ENCODE peak calls at places on chromosome 9, in four cellular contexts. C, V, E and F are unnamed samples. For H3K4me1, the result is how much of the 10 kb centered on the place peaks cover.

GRCh38 chr9:36092509-36093215 is 43.9 kb upstream of the GLIPR2 start:
- DNase-seq in V (no peak), C (no peak), E (no peak), F (no peak)

GRCh38 chr9:5442400-5443011 is 4.8 kb upstream of the PLGRKT start:
- DNase-seq in E (peak), C (peak), V (no peak), F (peak)

GRCh38 chr9:79387091-79387490 is 184.7 kb upstream of the TLE4 start:
- DNase-seq in E (no peak), V (no peak), C (peak), F (no peak)

GRCh38 chr9:935348-935965 is 41.0 kb upstream of the DMRT3 start:
- DNase-seq in V (no peak), E (no peak), C (peak), F (peak)

GRCh38 chr9:98410185-98410697 is 154.8 kb upstream of the TBC1D2 start:
- DNase-seq in V (peak), E (peak), C (peak), F (peak)

GRCh38 chr9:68715181-68715456 is 10.1 kb downstream of the PIP5K1B start:
- DNase-seq in C (no peak), V (no peak), E (no peak), F (no peak)

GRCh38 chr9:100131875-100132430 is 32.9 kb downstream of the INVS start:
- DNase-seq in E (no peak), V (no peak), C (no peak), F (no peak)

GRCh38 chr9:117224676-117225075 is 190.2 kb downstream of the ASTN2 start:
- DNase-seq in V (peak), E (no peak), C (no peak), F (no peak)

GRCh38 chr9:133275105-133276000 is at the start of gene ABO:
- DNase-seq in E (no peak), C (no peak), V (no peak), F (no peak)

GRCh38 chr9:36150529-36151305 is 14.2 kb downstream of the GLIPR2 start:
- DNase-seq in E (no peak), V (no peak), C (peak), F (no peak)

GRCh38 chr9:109251776-109252106 is 69.1 kb downstream of the EPB41L4B start:
- DNase-seq in V (no peak), C (no peak), E (no peak), F (no peak)

GRCh38 chr9:116632990-116633441 is 54.1 kb upstream of the TRIM32 start:
- DNase-seq in V (no peak), E (no peak), C (peak), F (no peak)

GRCh38 chr9:133304477-133305377 is 29.7 kb upstream of the ABO start:
- DNase-seq in V (no peak), C (no peak), E (no peak), F (no peak)

GRCh38 chr9:14535161-14535930 is 157.9 kb downstream of the ZDHHC21 start:
- DNase-seq in C (no peak), V (no peak), E (no peak), F (no peak)

GRCh38 chr9:129555512-129556203 is 65.2 kb downstream of the C9orf50 start:
- DNase-seq in C (peak), E (no peak), V (no peak), F (no peak)

DNA sequence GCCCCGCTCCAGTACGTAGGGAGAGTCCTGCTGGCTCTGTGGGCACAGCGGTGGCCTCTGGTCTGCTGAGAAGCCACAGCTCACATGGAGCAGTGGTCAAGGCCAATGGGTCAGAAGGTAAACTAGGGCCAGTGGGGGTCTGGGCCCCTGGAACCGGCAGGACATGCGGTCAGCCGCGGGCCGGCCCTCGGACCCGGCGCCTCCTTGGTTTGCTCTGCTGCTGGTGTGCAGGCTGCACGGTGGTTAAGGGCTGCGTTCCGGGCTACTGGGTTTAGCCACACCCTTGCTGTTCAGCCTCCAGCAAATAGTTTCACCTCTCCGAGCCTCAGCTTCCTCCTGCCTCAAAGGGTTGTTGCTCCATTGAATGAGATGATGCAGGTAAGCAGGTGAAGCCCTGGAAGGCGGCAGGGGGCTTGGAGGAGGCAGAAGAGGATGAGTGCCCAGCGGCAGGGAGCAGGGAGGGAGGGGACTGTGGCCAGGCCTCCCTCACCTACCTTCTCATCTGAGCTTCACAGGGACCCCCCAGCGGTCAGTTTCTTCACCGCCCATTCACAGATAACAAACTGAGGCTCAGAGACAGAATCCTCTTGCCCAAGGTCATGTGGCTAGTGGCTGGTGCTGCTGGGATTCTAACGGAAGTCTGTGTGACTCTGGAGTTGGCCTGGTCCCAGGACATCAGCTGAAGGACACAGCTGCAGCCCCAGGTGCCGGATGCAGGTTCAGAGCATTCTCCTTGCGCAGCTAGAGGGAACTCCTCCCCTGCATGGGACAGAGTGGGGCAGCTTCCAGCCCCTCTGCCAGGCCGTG is 3.7 kb upstream of the COL5A1 start:
- DNase-seq in E (no peak), V (no peak), C (no peak), F (peak)
- H2BK120ac ChIP-seq in E (no peak), V (no peak), C (peak), F (peak)

DNA sequence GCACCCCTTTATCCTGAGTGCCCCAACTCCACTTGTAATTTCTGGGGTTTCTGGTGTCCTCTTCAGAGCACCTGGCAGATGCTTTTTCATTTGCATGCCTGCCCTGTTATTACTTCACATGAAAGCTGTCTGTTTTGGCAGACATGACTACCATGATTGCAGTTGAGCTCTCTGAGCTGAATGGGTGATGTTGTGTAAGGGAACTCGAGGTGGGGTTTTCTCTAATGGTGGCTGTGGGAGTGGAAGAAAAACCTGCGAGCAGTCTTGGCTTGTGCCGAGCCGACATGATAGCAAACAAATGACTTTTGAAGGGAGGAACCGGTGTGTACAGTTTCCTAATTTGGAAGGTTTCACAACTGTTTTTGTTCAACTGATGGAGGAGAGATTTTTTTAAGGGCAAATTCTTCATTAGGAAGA is 196.2 kb downstream of the AOPEP start:
- DNase-seq in V (no peak), E (no peak), C (peak), F (no peak)
- H3K4me1 ChIP-seq in V (under half), E (under half), C (under half), F (half or more)

DNA sequence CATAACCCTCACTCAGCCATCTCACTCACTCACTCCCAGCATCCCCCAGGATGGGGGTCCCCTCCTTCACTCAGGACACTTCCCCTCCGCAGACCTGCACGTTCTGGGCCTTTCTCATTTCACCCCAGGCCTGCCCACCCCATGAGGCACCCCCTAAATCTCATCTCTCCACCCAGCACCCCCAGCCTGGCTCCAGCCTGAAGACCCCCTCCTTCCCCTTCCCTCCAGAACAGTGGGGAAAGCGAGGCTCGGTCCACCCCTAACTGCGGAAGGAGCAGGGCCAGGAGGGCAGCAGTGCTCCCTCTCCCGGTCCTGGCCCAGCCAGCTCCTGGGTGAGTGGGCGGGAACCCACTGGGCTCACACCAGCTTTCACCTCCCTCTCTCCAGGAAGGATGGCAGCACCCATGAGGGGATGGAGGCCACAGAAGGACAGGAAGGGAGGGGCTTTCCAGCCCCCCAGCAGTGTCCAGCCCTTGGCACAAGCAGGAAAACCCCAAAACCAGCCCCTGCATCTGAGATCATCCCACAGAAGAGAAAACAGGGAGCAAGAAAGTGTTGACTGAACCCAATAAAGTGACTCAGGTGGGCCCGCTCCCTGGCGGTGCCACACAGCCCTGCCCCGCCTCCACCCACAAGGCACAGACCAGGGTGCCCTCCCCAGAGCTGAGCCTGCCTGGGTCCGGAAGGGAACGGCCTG is 55.0 kb downstream of the LRSAM1 start:
- DNase-seq in V (no peak), C (no peak), E (no peak), F (no peak)
- H2BK120ac ChIP-seq in V (no peak), C (no peak), E (no peak), F (no peak)

GRCh38 chr9:34459941-34460340 is 1.3 kb downstream of the DNAI1 start:
- DNase-seq in E (no peak), V (no peak), C (peak), F (no peak)

GRCh38 chr9:34463098-34463900 is 4.7 kb downstream of the DNAI1 start:
- DNase-seq in C (peak), V (no peak), E (no peak), F (no peak)

GRCh38 chr9:34465468-34465867 is 6.9 kb downstream of the DNAI1 start:
- DNase-seq in C (no peak), E (no peak), V (no peak), F (no peak)

GRCh38 chr9:34463901-34464232 is 5.3 kb downstream of the DNAI1 start:
- DNase-seq in C (no peak), E (no peak), V (no peak), F (no peak)

GRCh38 chr9:34464571-34464970 is 6.0 kb downstream of the DNAI1 start:
- DNase-seq in V (no peak), C (no peak), E (no peak), F (no peak)
- H3K4me1 ChIP-seq in V (under half), C (under half), E (under half), F (under half)

GRCh38 chr9:136631038-136632000 is 31.4 kb upstream of the EGFL7 start:
- DNase-seq in E (peak), V (peak), C (peak), F (peak)
- H2BK120ac ChIP-seq in E (no peak), V (no peak), C (no peak), F (no peak)

DNA sequence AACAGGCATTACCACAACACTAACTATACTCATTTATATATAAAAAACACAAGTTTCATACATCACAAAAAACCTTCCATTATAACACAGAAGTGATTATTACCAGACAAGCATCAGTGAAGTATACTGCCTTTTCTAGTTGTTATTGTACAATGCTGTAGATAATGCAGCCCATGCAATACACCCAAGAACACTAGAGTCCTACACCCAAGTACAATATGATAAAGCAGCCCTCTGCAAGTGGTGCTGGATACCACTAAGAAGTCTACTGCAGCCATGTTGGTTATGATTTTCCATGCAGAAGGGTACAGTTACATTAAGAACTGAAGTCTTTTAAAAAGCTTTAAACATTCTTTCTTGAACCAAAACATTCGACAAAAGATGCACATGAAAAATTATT is 10.3 kb downstream of the ZFAND5 start:
- DNase-seq in C (no peak), E (no peak), V (no peak), F (no peak)
- H3K4me1 ChIP-seq in C (under half), E (under half), V (under half), F (under half)